ENCODE peak calls at places on chromosomes 16 and 17, in nine cellular contexts. C, Y, X, W, S, J, E, K and Q are unnamed samples.

GRCh38 chr16:23160082-23160481 is 10.8 kb upstream of the USP31 start:
- DNase-seq in K (no peak), J (no peak), Y (no peak), S (no peak), E (no peak), X (no peak), C (no peak), W (no peak), Q (no peak)

GRCh38 chr17:66855204-66855603 is 20.3 kb downstream of the CACNG5 start:
- DNase-seq in Y (no peak), E (no peak), C (no peak), X (no peak), J (no peak), K (no peak), S (no peak), W (no peak), Q (no peak)

GRCh38 chr17:38730526-38731379 is 612 bp downstream of the CISD3 start:
- DNase-seq in C (peak; percentile 92), E (peak; percentile 42), Y (peak; percentile 95), X (no peak), W (peak; percentile 95), K (peak; percentile 78), J (peak; percentile 80), S (peak; percentile 86), Q (peak; percentile 97)

GRCh38 chr17:31574458-31574857 is 183.0 kb downstream of the RAB11FIP4 start:
- DNase-seq in J (no peak), X (no peak), C (no peak), Y (no peak), S (no peak), E (no peak), W (no peak), K (no peak), Q (no peak)

GRCh38 chr17:17694229-17695081 is 13.2 kb downstream of the RAI1 start:
- DNase-seq in X (no peak), K (peak; percentile 85), S (no peak), C (peak; percentile 60), Y (peak; percentile 70), J (peak; percentile 86), W (peak; percentile 85), E (peak; percentile 55), Q (peak; percentile 78)

GRCh38 chr16:58187657-58188430 is 10.1 kb downstream of the CSNK2A2 start:
- DNase-seq in X (no peak), K (no peak), J (no peak), Y (no peak), E (no peak), W (no peak), S (no peak), C (no peak), Q (no peak)

GRCh38 chr17:10821770-10822169 is 16.1 kb downstream of the PIRT start:
- DNase-seq in K (no peak), C (no peak), S (no peak), E (no peak), Y (no peak), X (no peak), J (peak; percentile 43), W (no peak), Q (no peak)

GRCh38 chr16:31880322-31880979 is 6.8 kb downstream of the ZNF267 start:
- DNase-seq in X (no peak), E (peak; percentile 80), W (no peak), S (no peak), K (no peak), Y (no peak), J (no peak), C (no peak), Q (no peak)

GRCh38 chr16:46688101-46688656 is 799 bp downstream of the VPS35 start:
- DNase-seq in Y (peak; percentile 64), E (peak; percentile 20), S (no peak), K (no peak), C (no peak), J (no peak), W (peak; percentile 75), X (no peak), Q (no peak)

GRCh38 chr17:34650361-34650760 is 71.0 kb downstream of the TMEM132E start:
- DNase-seq in X (no peak), W (no peak), S (no peak), Y (no peak), J (no peak), E (no peak), K (no peak), C (no peak), Q (no peak)

GRCh38 chr17:14760212-14760611 is 459.3 kb downstream of the HS3ST3B1 start:
- DNase-seq in S (no peak), J (no peak), X (no peak), K (no peak), C (no peak), W (no peak), E (no peak), Y (no peak), Q (no peak)

GRCh38 chr16:75273054-75273925 is 21.9 kb upstream of the BCAR1 start:
- DNase-seq in E (peak; percentile 72), S (no peak), W (no peak), X (no peak), C (no peak), J (no peak), Y (no peak), K (no peak), Q (no peak)

GRCh38 chr16:11210260-11210659 is 45.7 kb downstream of the SOCS1 start:
- DNase-seq in W (no peak), S (no peak), X (no peak), Y (no peak), J (no peak), K (no peak), C (no peak), E (no peak), Q (no peak)

GRCh38 chr17:73133911-73134649 is 30.7 kb upstream of the SSTR2 start:
- DNase-seq in S (no peak), K (no peak), C (no peak), J (no peak), X (peak; percentile 8), Y (no peak), W (no peak), E (no peak), Q (no peak)

GRCh38 chr17:80949451-80950421 is 41.9 kb upstream of the CHMP6 start:
- DNase-seq in X (no peak), W (no peak), E (no peak), Y (no peak), K (peak; percentile 10), J (peak; percentile 16), C (no peak), S (no peak), Q (peak; percentile 49)

GRCh38 chr17:10149573-10150399 is 48.6 kb downstream of the GAS7 start:
- DNase-seq in X (peak; percentile 46), C (no peak), K (no peak), J (no peak), W (no peak), S (no peak), E (peak; percentile 86), Y (no peak), Q (no peak)

DNA sequence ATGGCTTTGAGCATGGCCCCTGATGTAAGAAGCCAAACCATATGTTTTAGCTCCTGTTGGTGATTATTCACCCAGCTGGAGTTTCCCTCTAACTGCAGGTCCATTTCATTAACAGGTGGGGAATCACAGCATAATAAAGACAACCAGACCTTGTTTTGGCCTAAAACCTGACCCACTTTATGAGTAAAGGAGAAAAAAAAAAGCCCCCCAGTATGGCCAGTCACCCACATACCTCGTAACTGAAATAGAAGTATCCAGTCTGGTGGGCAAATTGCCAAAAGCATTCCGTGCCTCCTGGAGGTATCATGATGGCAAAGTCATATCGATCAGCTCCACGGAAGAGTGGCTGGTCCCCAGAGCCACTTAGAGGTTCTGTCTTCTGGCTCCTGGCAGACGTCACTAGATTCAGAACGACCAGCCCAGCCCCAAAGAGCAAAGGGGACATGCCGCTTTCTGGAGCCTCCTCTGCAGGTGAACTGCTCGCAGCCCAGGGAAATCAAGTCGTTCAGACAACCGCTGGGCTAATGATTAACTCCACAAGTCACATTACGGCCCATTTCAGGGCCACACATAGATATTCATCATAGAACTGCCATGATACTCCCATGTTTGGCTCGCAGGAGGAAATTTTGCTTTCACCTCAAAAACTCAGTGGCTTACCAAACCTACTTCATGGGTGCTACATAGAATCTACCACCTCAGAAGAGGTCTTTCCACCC is at the start of gene TMED6:
- DNase-seq in K (no peak), X (no peak), Y (peak; percentile 63), E (no peak), S (no peak), J (no peak), W (peak; percentile 79), C (peak; percentile 82), Q (no peak)
- TF ChIP-seq POLR2A in K (no peak), X (no peak), Y (no peak), E (no peak), S (no peak), J (no peak), W (peak; percentile 11), C (peak; percentile 86), Q (no peak)

GRCh38 chr17:61408151-61409041 is 8.8 kb downstream of the TBX2 start:
- DNase-seq in X (no peak), K (no peak), W (peak; percentile 44), C (peak; percentile 10), S (peak; percentile 76), Y (no peak), J (peak; percentile 32), E (peak; percentile 55), Q (peak; percentile 44)

GRCh38 chr17:61411114-61411943 is 11.7 kb downstream of the TBX2 start:
- DNase-seq in W (peak; percentile 62), S (peak; percentile 82), C (peak; percentile 55), Y (peak; percentile 51), J (peak; percentile 74), X (no peak), E (peak; percentile 74), K (peak; percentile 67), Q (peak; percentile 64)

GRCh38 chr17:61409301-61410099 is 9.9 kb downstream of the TBX2 start:
- DNase-seq in S (peak; percentile 81), C (peak; percentile 51), Y (peak; percentile 69), J (peak; percentile 75), W (peak; percentile 68), X (peak; percentile 36), E (peak; percentile 78), K (peak; percentile 61), Q (peak; percentile 69)

GRCh38 chr17:61410555-61411089 is 11.0 kb downstream of the TBX2 start:
- DNase-seq in Y (peak; percentile 70), S (peak; percentile 87), J (peak; percentile 84), C (peak; percentile 62), K (peak; percentile 75), E (peak; percentile 86), X (no peak), W (peak; percentile 85), Q (peak; percentile 81)

GRCh38 chr17:61410100-61410551 is 10.5 kb downstream of the TBX2 start:
- DNase-seq in E (no peak), Y (no peak), S (peak; percentile 74), C (peak; percentile 14), X (no peak), K (peak; percentile 20), J (no peak), W (peak; percentile 43), Q (no peak)
- H3K27me3 ChIP-seq in E (no peaks in the 10 kb centered on the region), Y (peaks cover 67% of the 10 kb centered on the region), S (peaks cover 61% of the 10 kb centered on the region), C (peaks cover 27% of the 10 kb centered on the region), X (no peaks in the 10 kb centered on the region), K (no peaks in the 10 kb centered on the region), J (no peaks in the 10 kb centered on the region), W (no peaks in the 10 kb centered on the region), Q (no peaks in the 10 kb centered on the region)

GRCh38 chr16:86881118-86881510 is 302.8 kb downstream of the FOXL1 start:
- DNase-seq in Y (no peak), W (no peak), J (no peak), C (no peak), E (no peak), S (no peak), K (no peak), X (no peak), Q (no peak)
- H3K4me1 ChIP-seq in Y (no peaks in the 10 kb centered on the region), W (no peaks in the 10 kb centered on the region), J (no peaks in the 10 kb centered on the region), C (no peaks in the 10 kb centered on the region), E (peaks cover 5% of the 10 kb centered on the region), S (no peaks in the 10 kb centered on the region), K (no peaks in the 10 kb centered on the region), X (no peaks in the 10 kb centered on the region), Q (no peaks in the 10 kb centered on the region)

GRCh38 chr16:2520784-2521577 is 810 bp downstream of the AMDHD2 start:
- DNase-seq in J (no peak), E (no peak), S (peak; percentile 85), W (peak; percentile 90), X (no peak), K (no peak), C (peak; percentile 33), Y (peak; percentile 50), Q (peak; percentile 55)
- TF ChIP-seq POLR2A in J (no peak), E (no peak), S (no peak), W (no peak), X (no peak), K (no peak), C (no peak), Y (no peak), Q (no peak)